ENCODE peak calls at places on chromosomes 11 and 22, in four cellular contexts. F is SJSA1; E is A172; Y is stimulated activated CD8-positive, alpha-beta memory T cell treated with anti-CD3 and anti-CD28 coated beads, Interleukin-15, amount 100 ng/mL, for 24 hours. T is an unnamed sample.

GRCh38 chr11:125425601-125426000 is 70.5 kb downstream of the FEZ1 start:
- DNase-seq in E (no peak), Y (no peak), F (no peak), T (no peak)

GRCh38 chr11:77397631-77398030 is 76.3 kb downstream of the PAK1 start:
- DNase-seq in F (no peak), E (no peak), Y (no peak), T (no peak)

GRCh38 chr11:1457856-1458255 is 28.7 kb downstream of the MOB2 start:
- DNase-seq in F (no peak), E (no peak), Y (no peak), T (no peak)

GRCh38 chr11:20162824-20163777 is 2.8 kb upstream of the DBX1 start:
- DNase-seq in F (no peak), Y (no peak), E (no peak), T (no peak)

GRCh38 chr11:34773826-34774225 is 142.4 kb downstream of the APIP start:
- DNase-seq in F (no peak), E (peak; percentile 27), Y (no peak), T (no peak)

GRCh38 chr11:27757953-27758352 is 57.7 kb upstream of the BDNF start:
- DNase-seq in E (peak; percentile 89), Y (no peak), F (peak; percentile 86), T (peak; percentile 11)

GRCh38 chr11:8636127-8636526 is 42.1 kb upstream of the STK33 start:
- DNase-seq in Y (no peak), F (no peak), E (no peak), T (no peak)

GRCh38 chr11:40118026-40118425 is 1341.4 kb downstream of the LRRC4C start:
- DNase-seq in Y (no peak), E (no peak), F (no peak), T (no peak)

GRCh38 chr11:47130541-47130940 is 46.1 kb downstream of the ARFGAP2 start:
- DNase-seq in F (no peak), Y (no peak), E (no peak), T (no peak)

GRCh38 chr11:134976540-134976939 is 564.5 kb upstream of the B3GAT1 start:
- DNase-seq in E (peak; percentile 23), Y (no peak), F (no peak), T (no peak)

GRCh38 chr11:60870733-60871377 is 3.5 kb downstream of the ZP1 start:
- DNase-seq in Y (no peak), E (no peak), F (no peak), T (no peak)

GRCh38 chr22:35637254-35637653 is 11.0 kb upstream of the APOL6 start:
- DNase-seq in E (no peak), Y (no peak), F (no peak), T (no peak)